ENCODE peak calls at places on chromosome 11, in six cellular contexts. T, S, J, P, G and B are unnamed samples.

GRCh38 chr11:65884716-65885092 is 3.6 kb downstream of the FIBP start:
- DNase-seq in T (peak), S (peak), J (peak), P (peak), G (no peak), B (no peak)

GRCh38 chr11:45110562-45110961 is 35.9 kb upstream of the PRDM11 start:
- DNase-seq in T (peak), S (peak), J (no peak), P (peak), G (peak), B (peak)

GRCh38 chr11:18012314-18012905 is 437 bp downstream of the SERGEF start:
- DNase-seq in T (peak), S (peak), J (no peak), P (peak), G (no peak), B (no peak)

GRCh38 chr11:107136892-107137291 is 118.6 kb upstream of the GUCY1A2 start:
- DNase-seq in T (no peak), S (no peak), J (no peak), P (no peak), G (no peak), B (no peak)

GRCh38 chr11:128156486-128156885 is 430.9 kb downstream of the ETS1 start:
- DNase-seq in T (no peak), S (no peak), J (no peak), P (no peak), G (no peak), B (no peak)

GRCh38 chr11:120400564-120401364 is 64.6 kb downstream of the ARHGEF12 start:
- DNase-seq in T (peak), S (no peak), J (no peak), P (peak), G (peak), B (no peak)

GRCh38 chr11:6505577-6506240 is 8.6 kb downstream of the DNHD1 start:
- DNase-seq in T (no peak), S (peak), J (no peak), P (peak), G (peak), B (peak)

GRCh38 chr11:44949160-44950035 is 1.3 kb downstream of the TP53I11 start:
- DNase-seq in T (no peak), S (peak), J (no peak), P (peak), G (no peak), B (no peak)

GRCh38 chr11:121035823-121036222 is 11.9 kb downstream of the TBCEL start:
- DNase-seq in T (no peak), S (no peak), J (no peak), P (no peak), G (no peak), B (no peak)

GRCh38 chr11:80944758-80945157 is 1503.9 kb upstream of the TENM4 start:
- DNase-seq in T (no peak), S (no peak), J (no peak), P (no peak), G (no peak), B (no peak)

GRCh38 chr11:123559418-123559817 is 95.0 kb downstream of the SCN3B start:
- DNase-seq in T (no peak), S (no peak), J (no peak), P (no peak), G (no peak), B (no peak)

GRCh38 chr11:64226507-64227051 is 505 bp downstream of the NUDT22 start:
- DNase-seq in T (peak), S (peak), J (peak), P (no peak), G (no peak), B (no peak)

GRCh38 chr11:33387586-33387985 is 130.4 kb downstream of the HIPK3 start:
- DNase-seq in T (no peak), S (no peak), J (no peak), P (no peak), G (no peak), B (no peak)

GRCh38 chr11:67261635-67261941 is 4.7 kb upstream of the GRK2 start:
- DNase-seq in T (no peak), S (no peak), J (no peak), P (no peak), G (no peak), B (no peak)

GRCh38 chr11:45872513-45873356 is 12.7 kb upstream of the MAPK8IP1 start:
- DNase-seq in T (no peak), S (peak), J (peak), P (peak), G (peak), B (peak)

GRCh38 chr11:61347916-61348461 is 13.7 kb downstream of the CYB561A3 start:
- DNase-seq in T (peak), S (no peak), J (no peak), P (no peak), G (no peak), B (no peak)

GRCh38 chr11:34536056-34536455 is 22.5 kb upstream of the ELF5 start:
- DNase-seq in T (no peak), S (no peak), J (no peak), P (no peak), G (no peak), B (no peak)

GRCh38 chr11:100619484-100619883 is 67.6 kb upstream of the ARHGAP42 start:
- DNase-seq in T (no peak), S (no peak), J (no peak), P (no peak), G (no peak), B (no peak)

GRCh38 chr11:5600374-5600851 is 4.0 kb downstream of the TRIM6 start:
- DNase-seq in T (peak), S (peak), J (peak), P (peak), G (peak), B (peak)

GRCh38 chr11:133382217-133382746 is 150.0 kb downstream of the OPCML start:
- DNase-seq in T (no peak), S (no peak), J (no peak), P (no peak), G (no peak), B (no peak)

GRCh38 chr11:31480930-31481329 is 28.5 kb downstream of the IMMP1L start:
- DNase-seq in T (no peak), S (peak), J (no peak), P (no peak), G (no peak), B (no peak)

GRCh38 chr11:19832166-19832750 is 119.6 kb downstream of the NAV2 start:
- DNase-seq in T (no peak), S (peak), J (no peak), P (no peak), G (no peak), B (no peak)

GRCh38 chr11:15327786-15328231 is 213.1 kb downstream of the INSC start:
- DNase-seq in T (peak), S (peak), J (no peak), P (peak), G (peak), B (peak)

GRCh38 chr11:66842896-66843775 is at the start of gene RCE1:
- DNase-seq in T (peak), S (peak), J (peak), P (peak), G (peak), B (no peak)

GRCh38 chr11:34566736-34567135 is 53.1 kb upstream of the ELF5 start:
- DNase-seq in T (no peak), S (no peak), J (no peak), P (no peak), G (no peak), B (no peak)

GRCh38 chr11:122157540-122158173 is 41.6 kb upstream of the BLID start:
- DNase-seq in T (no peak), S (no peak), J (no peak), P (no peak), G (no peak), B (no peak)
- H3K4me3 ChIP-seq in T (peak), S (no peak), J (peak), P (peak), G (peak), B (no peak)

DNA sequence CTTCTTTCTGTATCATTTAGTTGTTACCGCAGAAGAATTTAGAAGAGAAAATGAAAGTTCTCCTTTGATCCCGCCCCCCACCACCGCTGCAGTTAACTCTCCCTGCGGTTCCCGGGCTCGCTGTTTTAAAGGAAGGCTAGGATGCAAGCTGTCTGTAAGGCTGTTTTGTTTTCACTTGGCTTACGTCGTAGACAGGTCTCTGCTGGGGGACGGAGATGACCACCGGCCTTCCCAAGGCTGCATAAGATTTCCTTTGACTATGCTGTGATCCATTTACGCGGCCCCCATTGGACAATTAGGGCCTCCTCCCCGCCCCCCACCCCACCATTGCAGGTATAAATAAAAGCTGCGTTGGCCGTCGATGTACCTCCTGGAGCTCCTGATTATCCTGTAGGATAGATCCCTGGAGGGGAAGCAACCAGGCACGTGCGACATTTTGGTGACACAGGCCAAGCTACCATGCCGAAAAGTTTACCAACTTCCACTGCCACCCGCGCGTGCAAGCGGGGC is 1.4 kb upstream of the CPT1A start:
- DNase-seq in T (peak), S (no peak), J (peak), P (no peak), G (no peak), B (no peak)
- H3K4me3 ChIP-seq in T (peak), S (no peak), J (peak), P (no peak), G (no peak), B (no peak)

GRCh38 chr11:85685131-85685819 is 720 bp downstream of the CCDC89 start:
- DNase-seq in T (peak), S (no peak), J (no peak), P (no peak), G (no peak), B (no peak)
- H3K4me3 ChIP-seq in T (peak), S (no peak), J (no peak), P (no peak), G (no peak), B (no peak)

GRCh38 chr11:692824-693414 is 2.1 kb downstream of the DEAF1 start:
- DNase-seq in T (no peak), S (no peak), J (no peak), P (no peak), G (no peak), B (no peak)
- H3K4me3 ChIP-seq in T (no peak), S (no peak), J (peak), P (peak), G (no peak), B (no peak)

DNA sequence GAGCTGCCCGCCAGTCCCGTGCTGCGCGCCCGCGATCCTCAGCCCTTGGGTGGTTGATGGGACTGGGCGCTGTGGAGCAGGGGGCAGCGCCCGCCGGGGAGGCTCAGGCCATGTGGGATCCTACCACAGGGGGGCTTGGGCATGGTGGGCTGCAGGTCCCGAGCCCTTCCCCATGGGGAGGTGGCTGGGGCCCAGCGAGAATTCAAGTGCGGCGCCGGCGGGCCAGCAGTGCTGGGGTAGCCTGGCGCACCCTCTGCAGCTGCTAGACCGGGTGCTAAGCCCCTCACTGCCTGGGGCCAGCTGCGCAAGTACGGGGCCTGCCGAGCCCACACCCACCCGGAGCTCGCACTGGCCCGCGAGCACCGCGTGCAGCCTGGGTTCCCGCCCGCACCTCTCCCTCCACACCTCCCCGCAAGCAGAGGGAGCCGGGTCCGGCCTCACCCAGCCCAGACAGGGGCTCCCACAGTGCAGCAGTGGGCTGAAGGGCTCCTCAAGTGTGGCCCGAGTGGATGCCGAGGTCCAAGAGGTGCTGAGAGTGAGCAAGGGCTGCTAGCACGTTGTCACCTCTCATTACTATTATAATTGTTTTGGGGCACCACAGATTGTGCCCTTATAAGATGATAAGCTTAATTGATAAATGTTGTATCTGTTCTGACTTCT is 333.2 kb downstream of the CASP12 start:
- DNase-seq in T (no peak), S (no peak), J (no peak), P (no peak), G (no peak), B (no peak)
- H3K4me3 ChIP-seq in T (no peak), S (no peak), J (no peak), P (no peak), G (no peak), B (no peak)

DNA sequence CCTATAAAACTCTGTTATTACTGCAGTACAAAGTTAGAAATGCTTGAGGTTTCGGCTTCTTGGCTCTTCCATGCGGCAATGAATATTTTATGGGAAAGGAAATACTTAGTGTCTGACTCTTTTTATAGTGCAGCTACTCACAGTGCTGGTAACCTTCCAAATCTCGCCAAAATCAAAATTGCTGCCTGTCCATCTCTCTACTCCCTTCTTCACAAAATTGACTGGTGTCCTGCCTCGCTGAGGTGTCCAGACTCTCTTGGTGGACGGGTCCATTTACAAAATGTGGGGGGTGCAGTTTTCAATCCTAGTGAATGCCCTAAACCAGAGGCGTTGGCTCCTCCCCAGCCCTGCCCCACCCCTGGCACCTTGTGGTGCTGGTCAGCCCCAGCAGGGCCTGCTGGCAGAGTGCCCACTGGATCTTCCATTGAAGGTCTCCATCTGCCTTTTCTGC is 73.5 kb downstream of the ZBTB16 start:
- DNase-seq in T (peak), S (no peak), J (no peak), P (no peak), G (no peak), B (no peak)
- H3K4me3 ChIP-seq in T (peak), S (no peak), J (no peak), P (no peak), G (no peak), B (no peak)

GRCh38 chr11:118176400-118177134 is at the start of gene SCN2B:
- DNase-seq in T (no peak), S (no peak), J (no peak), P (no peak), G (no peak), B (no peak)
- H3K4me3 ChIP-seq in T (peak), S (peak), J (no peak), P (no peak), G (no peak), B (peak)

GRCh38 chr11:94544582-94544831 is 786 bp downstream of the FUT4 start:
- DNase-seq in T (no peak), S (no peak), J (no peak), P (no peak), G (no peak), B (no peak)

GRCh38 chr11:94545641-94546470 is 2.1 kb downstream of the FUT4 start:
- DNase-seq in T (no peak), S (no peak), J (no peak), P (no peak), G (no peak), B (no peak)

GRCh38 chr11:94549166-94549565 is 5.4 kb downstream of the FUT4 start:
- DNase-seq in T (no peak), S (no peak), J (no peak), P (no peak), G (no peak), B (no peak)

GRCh38 chr11:94544832-94545640 is 1.3 kb downstream of the FUT4 start:
- DNase-seq in T (no peak), S (no peak), J (no peak), P (no peak), G (no peak), B (no peak)

DNA sequence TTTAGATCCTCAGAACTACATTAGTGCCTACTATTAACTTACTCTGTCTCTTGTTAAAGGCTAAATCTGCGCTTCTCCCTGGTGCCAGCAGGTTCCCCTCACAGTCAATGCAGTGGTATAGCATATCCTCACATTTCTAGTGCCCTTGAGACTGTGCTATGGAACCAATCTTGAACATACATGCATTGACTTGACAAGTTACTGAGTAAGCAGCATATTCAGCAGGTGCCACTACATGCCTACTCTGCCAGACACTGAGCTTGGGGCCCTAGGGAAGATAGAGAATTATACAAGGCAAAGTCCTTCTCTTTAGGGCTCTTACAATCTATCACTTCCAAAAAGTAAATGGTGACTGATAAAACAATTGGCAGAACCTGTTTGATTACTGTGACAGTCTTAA is 3.2 kb downstream of the FUT4 start:
- DNase-seq in T (no peak), S (no peak), J (no peak), P (no peak), G (no peak), B (no peak)
- H3K4me3 ChIP-seq in T (no peak), S (no peak), J (no peak), P (no peak), G (no peak), B (no peak)

GRCh38 chr11:103845331-103845730 is 191.1 kb upstream of the DDI1 start:
- DNase-seq in T (no peak), S (no peak), J (no peak), P (no peak), G (no peak), B (no peak)

GRCh38 chr11:103844327-103845215 is 191.9 kb upstream of the DDI1 start:
- DNase-seq in T (no peak), S (no peak), J (no peak), P (no peak), G (no peak), B (no peak)

GRCh38 chr11:103842191-103842590 is 194.2 kb upstream of the DDI1 start:
- DNase-seq in T (no peak), S (no peak), J (no peak), P (no peak), G (no peak), B (no peak)

DNA sequence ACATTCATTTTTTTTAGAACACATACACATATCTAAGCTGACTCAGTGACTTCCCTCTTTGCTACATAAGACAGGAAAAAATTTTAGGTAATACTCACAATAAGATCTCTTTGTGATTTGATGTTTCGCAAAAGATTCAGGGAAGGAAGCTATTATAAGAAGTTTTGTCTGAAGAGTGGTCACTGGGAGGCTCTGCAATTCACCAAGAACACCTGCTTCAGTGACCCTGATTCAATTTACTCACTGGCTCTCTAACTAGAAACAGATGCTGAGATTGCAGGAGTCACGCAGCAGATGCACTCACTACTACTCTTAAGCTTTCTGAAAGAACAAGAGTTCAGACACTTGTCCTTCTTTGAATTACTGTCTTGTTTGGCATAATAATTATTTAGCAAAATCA is 193.6 kb upstream of the DDI1 start:
- DNase-seq in T (no peak), S (no peak), J (no peak), P (no peak), G (no peak), B (no peak)
- H3K4me3 ChIP-seq in T (no peak), S (no peak), J (no peak), P (no peak), G (no peak), B (no peak)